ENCODE peak calls at places on chromosomes 4 and X, in four cellular contexts. X, E, U and I are unnamed samples.

GRCh38 chr4:128917781-128918180 is 108.3 kb downstream of the JADE1 start:
- DNase-seq in E (no peak), X (no peak), U (no peak), I (no peak)

GRCh38 chrX:22652596-22652995 is 347.2 kb upstream of the DDX53 start:
- DNase-seq in U (no peak), E (no peak), X (peak), I (peak)

GRCh38 chr4:90189128-90189527 is 61.9 kb downstream of the CCSER1 start:
- DNase-seq in X (no peak), U (no peak), E (no peak), I (no peak)

GRCh38 chr4:38086515-38087226 is 126.5 kb downstream of the PTTG2 start:
- DNase-seq in U (no peak), E (no peak), X (no peak), I (no peak)

GRCh38 chrX:110734894-110735541 is 60.6 kb downstream of the CHRDL1 start:
- DNase-seq in X (no peak), U (no peak), E (no peak), I (peak)

GRCh38 chr4:170089743-170090666 is at the start of gene AADAT:
- DNase-seq in X (peak), U (peak), E (peak), I (peak)

GRCh38 chr4:136336479-136336878 is 1195.8 kb downstream of the PCDH18 start:
- DNase-seq in X (no peak), E (no peak), U (no peak), I (no peak)

GRCh38 chr4:107546637-107547036 is 173.4 kb downstream of the PAPSS1 start:
- DNase-seq in U (no peak), X (peak), E (no peak), I (no peak)

GRCh38 chrX:8083276-8083675 is 87.8 kb downstream of the VCX2 start:
- DNase-seq in U (no peak), X (peak), E (no peak), I (no peak)

GRCh38 chr4:127370495-127371069 is 262.2 kb upstream of the INTU start:
- DNase-seq in E (peak), U (no peak), X (peak), I (no peak)

GRCh38 chrX:132435222-132435621 is 53.6 kb downstream of the MBNL3 start:
- DNase-seq in X (no peak), E (no peak), U (no peak), I (no peak)
- H3K4me3 ChIP-seq in X (no peak), E (no peak), U (no peak), I (no peak)

DNA sequence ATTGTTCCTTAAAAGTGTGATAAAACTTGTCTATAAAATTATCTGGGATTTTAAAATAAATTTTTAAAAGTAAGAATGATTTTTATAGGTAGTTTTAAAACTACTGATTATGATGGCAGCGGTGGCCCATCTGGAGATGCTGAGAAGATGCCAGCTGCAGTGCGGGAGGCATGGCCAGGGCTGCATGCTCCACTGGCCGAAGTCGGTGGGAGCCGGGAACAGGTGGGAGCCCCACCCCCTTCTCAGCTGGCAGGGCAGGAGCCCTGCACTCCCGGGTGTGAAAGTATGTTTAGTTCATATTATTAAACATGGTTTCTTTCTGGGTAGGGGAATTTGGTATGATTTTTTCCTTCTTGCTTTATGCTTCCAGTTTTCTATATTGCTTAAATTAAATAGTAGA is 63.8 kb downstream of the CORIN start:
- DNase-seq in E (no peak), X (no peak), U (no peak), I (no peak)
- H3K4me3 ChIP-seq in E (no peak), X (no peak), U (no peak), I (no peak)

DNA sequence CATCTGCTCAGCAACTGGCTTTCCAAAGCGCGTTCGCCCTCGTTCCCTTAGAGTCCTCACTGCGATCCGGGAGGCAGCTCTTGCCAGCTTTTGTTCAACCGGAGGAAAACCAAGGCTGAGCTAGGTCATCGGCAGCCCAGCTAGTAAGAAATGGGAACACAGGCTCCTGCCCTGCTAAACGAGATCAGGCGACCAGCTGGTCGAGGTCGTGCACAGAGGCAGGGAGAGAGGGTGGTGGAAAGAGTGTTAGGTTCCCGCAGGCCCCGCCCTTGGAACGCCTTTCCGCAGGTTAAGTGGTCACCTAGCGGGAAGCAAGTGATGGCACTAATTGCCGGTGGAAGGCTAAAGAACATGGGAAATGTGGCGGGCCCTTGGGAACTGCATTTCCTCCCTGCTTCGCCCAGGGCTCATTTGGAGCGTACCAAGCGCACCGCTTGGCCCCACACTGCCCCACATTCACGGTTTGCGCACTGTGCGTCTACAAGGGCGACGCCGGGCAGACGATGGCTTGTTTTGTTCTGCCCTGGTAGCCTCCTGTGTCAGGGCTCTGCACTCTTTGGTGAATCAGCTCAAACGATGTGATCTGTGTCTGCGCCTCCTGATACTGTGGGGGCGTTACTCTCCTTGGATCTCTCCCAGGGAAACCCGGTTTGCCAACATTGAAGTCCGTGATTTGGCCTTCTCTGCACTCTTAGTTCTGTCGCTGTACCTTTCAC is 7.2 kb upstream of the PRDM8 start:
- DNase-seq in U (no peak), E (no peak), X (no peak), I (no peak)
- H3K4me3 ChIP-seq in U (peak), E (no peak), X (no peak), I (no peak)

GRCh38 chr4:6439120-6439757 is 33.2 kb downstream of the PPP2R2C start:
- DNase-seq in X (no peak), E (no peak), U (no peak), I (no peak)
- H3K4me3 ChIP-seq in X (no peak), E (no peak), U (no peak), I (no peak)

DNA sequence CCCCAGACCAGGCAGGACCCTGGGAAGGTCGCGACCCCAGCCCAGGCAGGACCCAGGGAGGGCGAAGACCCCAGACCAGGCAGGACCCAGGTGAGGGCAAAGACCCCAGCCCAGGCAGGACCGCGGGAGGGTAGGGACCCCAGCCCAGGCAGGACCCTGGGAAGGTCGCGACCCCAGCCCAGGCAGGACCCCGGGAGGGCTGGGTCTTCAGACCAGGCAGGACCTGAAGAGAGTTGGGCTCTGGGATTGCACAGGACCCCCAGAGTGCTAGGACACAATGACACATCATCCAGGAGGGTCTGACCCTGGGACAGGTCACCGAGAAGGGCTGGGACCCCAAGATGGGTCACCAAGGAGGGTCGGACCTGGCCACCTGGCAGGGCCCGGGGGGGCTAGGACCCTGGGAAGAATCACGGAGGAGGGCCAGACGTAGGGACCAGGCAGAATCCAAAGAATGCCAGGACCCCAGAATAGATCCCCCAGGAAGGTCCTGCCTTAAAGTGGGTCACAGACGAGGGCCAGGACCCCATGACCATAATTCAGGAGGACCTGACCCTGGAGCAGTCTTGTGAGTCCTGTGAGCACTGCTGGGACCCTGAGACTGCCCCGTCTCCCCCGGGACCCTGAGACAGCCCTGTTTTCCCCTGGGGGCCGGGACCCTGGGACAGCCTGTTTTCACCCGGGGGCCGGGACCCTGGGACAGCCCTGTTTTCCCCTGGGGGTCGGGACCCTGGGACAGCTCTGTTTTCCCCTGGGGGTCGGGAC is 1.4 kb downstream of the PCGF3 start:
- DNase-seq in U (no peak), X (no peak), E (peak), I (no peak)
- H3K4me3 ChIP-seq in U (peak), X (peak), E (peak), I (peak)

DNA sequence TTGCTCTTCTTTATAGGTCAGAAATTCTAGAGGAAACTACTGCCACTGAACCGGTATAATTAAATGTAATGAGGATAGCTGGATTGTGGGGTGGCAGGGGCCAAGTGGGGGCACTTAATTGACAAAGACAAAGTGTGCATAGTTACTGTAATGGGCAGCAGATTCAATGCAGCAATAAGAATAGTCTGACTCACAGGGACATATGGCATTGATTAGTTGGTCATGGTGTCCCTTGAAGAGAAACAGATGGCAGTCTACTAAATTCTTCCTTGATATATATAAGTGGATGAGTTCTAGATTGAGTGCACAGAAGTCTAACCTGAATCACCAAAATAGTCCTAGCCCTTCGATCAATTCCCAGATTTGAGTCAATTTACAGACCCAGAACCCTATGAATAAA is 31.5 kb downstream of the ETDC start:
- DNase-seq in U (no peak), E (no peak), X (peak), I (peak)
- H3K4me3 ChIP-seq in U (peak), E (no peak), X (peak), I (peak)